ENCODE peak calls at places on chromosomes 13 and 19, in four cellular contexts. O is SK-N-SH, A is HCT116, F is H1. M is an unnamed sample.

GRCh38 chr13:30421093-30422055 is 919 bp upstream of the UBE2L5 start:
- DNase-seq in O (peak), A (no peak), F (peak), M (peak)

GRCh38 chr19:19452241-19453128 is 47.0 kb downstream of the GATAD2A start:
- DNase-seq in O (no peak), A (no peak), F (no peak), M (no peak)

GRCh38 chr13:112056739-112057433 is 10.1 kb upstream of the SOX1 start:
- DNase-seq in O (peak), A (no peak), F (peak), M (no peak)

GRCh38 chr19:7917292-7918061 is 2.7 kb upstream of the SNAPC2 start:
- DNase-seq in O (peak), A (no peak), F (peak), M (peak)

GRCh38 chr13:113786262-113786841 is 27.3 kb downstream of the TMEM255B start:
- DNase-seq in O (no peak), A (no peak), F (no peak), M (no peak)

GRCh38 chr13:20499986-20500385 is 25.7 kb downstream of the CRYL1 start:
- DNase-seq in O (no peak), A (no peak), F (no peak), M (no peak)

GRCh38 chr19:48543121-48543710 is 8.8 kb upstream of the SULT2B1 start:
- DNase-seq in O (no peak), A (peak), F (no peak), M (peak)

GRCh38 chr13:93547886-93548285 is 321.3 kb downstream of the GPC6 start:
- DNase-seq in O (no peak), A (no peak), F (no peak), M (no peak)

GRCh38 chr13:113635048-113635420 is 23.0 kb downstream of the ATP4B start:
- DNase-seq in O (no peak), A (no peak), F (no peak), M (no peak)

GRCh38 chr13:27721681-27722080 is 70.6 kb upstream of the GSX1 start:
- DNase-seq in O (no peak), A (no peak), F (no peak), M (no peak)

GRCh38 chr19:1355974-1356865 is 27.5 kb upstream of the NDUFS7 start:
- DNase-seq in O (no peak), A (no peak), F (no peak), M (no peak)

GRCh38 chr19:21110183-21110582 is 28.2 kb downstream of the ZNF714 start:
- DNase-seq in O (no peak), A (no peak), F (no peak), M (no peak)

GRCh38 chr13:95155504-95155903 is 145.7 kb downstream of the ABCC4 start:
- DNase-seq in O (no peak), A (no peak), F (no peak), M (no peak)

GRCh38 chr13:95156208-95156607 is 145.0 kb downstream of the ABCC4 start:
- DNase-seq in O (peak), A (no peak), F (no peak), M (peak)

GRCh38 chr13:95154441-95154886 is 146.8 kb downstream of the ABCC4 start:
- DNase-seq in O (no peak), A (no peak), F (no peak), M (no peak)

GRCh38 chr13:95153647-95154405 is 147.4 kb downstream of the ABCC4 start:
- DNase-seq in O (no peak), A (no peak), F (no peak), M (no peak)

GRCh38 chr13:95155093-95155492 is 146.2 kb downstream of the ABCC4 start:
- DNase-seq in O (no peak), A (no peak), F (no peak), M (no peak)
- TF ChIP-seq JUND in O (no peak), A (no peak), F (no peak), M (no peak)

GRCh38 chr19:41700381-41701195 is 7.8 kb upstream of the CEACAM5 start:
- DNase-seq in O (no peak), A (no peak), F (no peak), M (no peak)
- TF ChIP-seq JUND in O (no peak), A (no peak), F (no peak), M (no peak)

DNA sequence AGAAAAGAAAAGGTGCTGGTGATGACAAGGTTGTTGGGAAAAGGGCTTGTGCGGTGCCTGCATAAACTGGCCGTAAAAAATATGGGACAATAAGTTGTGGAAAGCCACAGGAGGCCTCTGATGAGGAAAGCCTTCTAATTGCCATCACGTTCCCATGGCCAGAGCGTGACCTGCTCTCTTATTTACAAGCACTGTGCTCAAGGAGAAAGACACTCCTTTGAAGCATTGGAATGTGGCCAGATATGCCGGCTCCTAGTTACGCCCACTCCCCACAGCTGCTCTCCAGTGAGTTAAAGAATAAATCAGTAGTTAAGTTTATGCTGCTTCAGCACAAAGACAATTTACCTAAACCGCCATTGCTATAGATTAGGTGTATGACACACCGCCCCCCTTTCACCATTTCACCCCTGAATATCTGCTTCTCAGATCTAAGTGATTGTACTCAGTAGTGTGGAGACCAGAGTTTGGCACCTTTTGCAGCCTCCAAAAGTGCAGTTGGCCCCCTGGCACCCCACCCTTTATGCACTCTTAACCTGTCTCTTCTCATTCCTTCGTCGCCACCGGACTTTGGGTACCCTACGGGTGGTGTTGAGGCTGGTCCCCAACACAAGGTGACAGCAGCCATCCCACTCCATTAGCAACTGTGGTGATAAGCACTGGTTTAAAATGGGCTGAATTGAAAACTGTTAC is 8.2 kb upstream of the PGLYRP1 start:
- DNase-seq in O (no peak), A (no peak), F (no peak), M (no peak)
- TF ChIP-seq JUND in O (no peak), A (no peak), F (no peak), M (no peak)

GRCh38 chr19:15404097-15404779 is 14.6 kb downstream of the AKAP8L start:
- DNase-seq in O (no peak), A (no peak), F (no peak), M (no peak)

GRCh38 chr19:15403151-15403531 is 15.6 kb downstream of the AKAP8L start:
- DNase-seq in O (no peak), A (no peak), F (no peak), M (no peak)

GRCh38 chr19:15401397-15401710 is 17.4 kb downstream of the AKAP8L start:
- DNase-seq in O (no peak), A (no peak), F (no peak), M (no peak)

GRCh38 chr19:15400521-15401396 is 18.0 kb downstream of the AKAP8L start:
- DNase-seq in O (no peak), A (no peak), F (no peak), M (no peak)

GRCh38 chr19:15402411-15403150 is 16.2 kb downstream of the AKAP8L start:
- DNase-seq in O (no peak), A (no peak), F (no peak), M (no peak)
- TF ChIP-seq JUND in O (no peak), A (no peak), F (no peak), M (no peak)

GRCh38 chr19:4910594-4911273 is 1.4 kb downstream of the UHRF1 start:
- DNase-seq in O (peak), A (no peak), F (no peak), M (no peak)
- TF ChIP-seq JUND in O (no peak), A (no peak), F (no peak), M (no peak)

DNA sequence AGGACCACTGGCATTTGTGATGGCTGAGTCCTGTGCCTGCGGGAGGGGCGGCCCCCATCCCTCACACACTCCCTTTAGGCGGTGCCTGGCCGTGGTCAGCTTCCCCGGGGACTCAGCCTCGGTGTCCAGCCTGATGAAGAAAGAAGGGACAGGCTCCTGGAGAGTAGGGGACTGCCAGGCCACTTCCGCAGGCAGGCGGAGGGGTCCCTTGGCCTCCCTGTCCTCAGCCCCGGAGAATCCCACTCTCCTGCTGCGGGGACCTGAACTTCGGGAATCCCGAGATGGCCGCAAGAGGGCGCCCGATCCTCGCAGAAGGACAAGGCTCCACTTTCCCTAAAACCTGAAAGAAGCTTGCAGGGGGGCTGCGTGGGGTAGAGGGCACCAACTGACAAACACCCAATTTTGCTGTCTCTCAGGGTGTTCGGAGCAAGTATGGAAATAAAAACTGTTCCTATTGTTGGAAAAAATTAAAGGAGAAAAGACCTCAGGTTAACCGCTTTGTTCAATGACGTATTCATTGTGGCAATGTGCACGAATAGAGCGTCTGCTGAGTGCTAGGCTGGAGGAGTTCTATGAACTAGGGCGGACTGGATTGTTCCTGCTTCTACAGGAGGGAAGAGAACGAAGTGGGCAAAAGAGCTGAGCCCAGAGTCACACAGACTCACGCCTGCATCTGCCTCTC is 297.3 kb downstream of the ZNF536 start:
- DNase-seq in O (peak), A (no peak), F (peak), M (peak)
- TF ChIP-seq JUND in O (no peak), A (no peak), F (no peak), M (no peak)

GRCh38 chr13:48400820-48401219 is 12.1 kb downstream of the LPAR6 start:
- DNase-seq in O (no peak), A (no peak), F (no peak), M (peak)
- TF ChIP-seq JUND in O (no peak), A (no peak), F (no peak), M (no peak)

DNA sequence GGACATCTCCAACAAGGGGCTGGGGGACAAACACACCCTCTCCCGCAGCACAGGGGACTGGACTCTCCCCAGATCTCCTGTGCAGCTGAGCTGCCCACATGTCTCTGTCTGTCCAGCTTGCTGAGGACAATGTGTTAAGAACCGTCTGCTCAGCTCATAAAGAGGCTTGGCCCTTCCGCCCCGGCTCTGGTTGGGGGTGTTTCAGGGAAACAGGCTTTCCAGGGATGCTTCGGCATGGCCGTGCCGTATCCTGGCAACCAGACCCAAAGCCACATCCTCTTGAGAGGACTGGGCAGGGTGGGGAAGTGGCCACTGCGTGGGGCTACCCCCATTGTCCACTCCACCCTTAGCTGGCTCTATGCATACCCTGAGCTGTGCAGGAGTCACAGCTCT is 41.1 kb upstream of the CHST8 start:
- DNase-seq in O (no peak), A (no peak), F (no peak), M (no peak)
- TF ChIP-seq JUND in O (no peak), A (no peak), F (no peak), M (no peak)

GRCh38 chr13:39766464-39767167 is 111.2 kb downstream of the COG6 start:
- DNase-seq in O (no peak), A (no peak), F (no peak), M (no peak)

GRCh38 chr13:39770514-39770913 is 115.1 kb downstream of the COG6 start:
- DNase-seq in O (no peak), A (no peak), F (no peak), M (no peak)

GRCh38 chr13:39767791-39768564 is 112.5 kb downstream of the COG6 start:
- DNase-seq in O (no peak), A (no peak), F (no peak), M (no peak)

GRCh38 chr13:39768962-39769361 is 113.5 kb downstream of the COG6 start:
- DNase-seq in O (no peak), A (no peak), F (no peak), M (no peak)

GRCh38 chr13:39765801-39766463 is 110.5 kb downstream of the COG6 start:
- DNase-seq in O (peak), A (no peak), F (no peak), M (no peak)
- TF ChIP-seq JUND in O (no peak), A (no peak), F (no peak), M (no peak)

GRCh38 chr19:51034704-51035103 is at the start of gene KLK12:
- DNase-seq in O (no peak), A (no peak), F (no peak), M (no peak)

GRCh38 chr19:51040151-51040550 is 5.3 kb upstream of the KLK12 start:
- DNase-seq in O (no peak), A (no peak), F (no peak), M (no peak)

GRCh38 chr19:51031880-51032225 is 2.9 kb downstream of the KLK12 start:
- DNase-seq in O (no peak), A (no peak), F (no peak), M (no peak)

GRCh38 chr19:51031220-51031879 is 3.5 kb downstream of the KLK12 start:
- DNase-seq in O (peak), A (no peak), F (no peak), M (no peak)

DNA sequence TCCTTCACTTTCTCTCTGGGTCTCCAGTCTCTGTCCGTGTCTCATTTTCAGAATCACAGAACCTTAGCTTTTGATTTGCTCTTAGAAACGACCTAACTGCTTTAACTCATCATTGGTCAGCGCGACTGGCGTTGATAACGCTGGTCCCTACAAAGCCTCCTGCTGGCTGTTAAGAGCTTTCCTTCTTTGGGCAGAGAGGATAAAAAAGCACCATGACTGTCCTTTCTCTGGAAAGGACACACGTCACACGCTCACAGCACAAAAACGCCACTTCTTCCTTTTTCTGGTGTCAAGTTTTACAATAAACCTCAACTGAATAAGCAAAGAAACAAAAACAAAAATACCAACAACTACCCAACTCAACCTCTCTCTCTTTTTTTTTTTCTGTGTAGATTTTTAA is 1.7 kb upstream of the KLK12 start:
- DNase-seq in O (no peak), A (no peak), F (no peak), M (no peak)
- TF ChIP-seq JUND in O (no peak), A (no peak), F (no peak), M (no peak)